ENCODE peak calls at places on chromosomes 2 and 18, in five cellular contexts. C, B, R, D and E are unnamed samples.

GRCh38 chr2:48471048-48471474 is 58.9 kb upstream of the STON1 start:
- DNase-seq in R (no peak), B (peak; percentile 58), D (peak; percentile 73), C (peak; percentile 85), E (peak; percentile 34)

GRCh38 chr18:24354278-24354677 is 43.3 kb downstream of the OSBPL1A start:
- DNase-seq in R (no peak), B (no peak), D (no peak), C (no peak), E (no peak)

GRCh38 chr2:239257511-239257937 is 143.3 kb downstream of the HDAC4 start:
- DNase-seq in R (no peak), D (no peak), C (no peak), B (no peak), E (no peak)

GRCh38 chr2:74199871-74200305 is 1.5 kb downstream of the MTHFD2 start:
- DNase-seq in C (peak; percentile 8), R (no peak), D (no peak), B (no peak), E (peak; percentile 27)

GRCh38 chr2:160940271-160940670 is 220.0 kb upstream of the TANK start:
- DNase-seq in B (no peak), C (no peak), R (no peak), D (no peak), E (no peak)

GRCh38 chr18:59029663-59030421 is 109.8 kb upstream of the SEC11C start:
- DNase-seq in B (no peak), C (no peak), R (no peak), D (no peak), E (no peak)

GRCh38 chr2:233690444-233690843 is 2.2 kb upstream of the UGT1A6 start:
- DNase-seq in D (no peak), R (no peak), B (no peak), C (no peak), E (no peak)

GRCh38 chr2:156810094-156810493 is 373.9 kb downstream of the GPD2 start:
- DNase-seq in B (no peak), D (no peak), C (no peak), R (no peak), E (no peak)

GRCh38 chr2:120893874-120894584 is 158.4 kb downstream of the GLI2 start:
- DNase-seq in B (no peak), C (peak; percentile 12), D (peak; percentile 45), R (no peak), E (peak; percentile 87)

GRCh38 chr2:154455871-154456270 is 242.6 kb upstream of the KCNJ3 start:
- DNase-seq in C (no peak), R (no peak), B (no peak), D (no peak), E (no peak)

GRCh38 chr2:98039085-98039756 is 43.5 kb upstream of the TMEM131 start:
- DNase-seq in D (no peak), B (peak; percentile 33), C (peak; percentile 96), R (no peak), E (no peak)

GRCh38 chr18:38576349-38576748 is 1010.8 kb upstream of the CELF4 start:
- DNase-seq in R (no peak), D (no peak), B (no peak), C (no peak), E (no peak)

GRCh38 chr18:14086459-14087231 is 45.6 kb downstream of the ZNF519 start:
- DNase-seq in D (peak; percentile 73), B (no peak), R (no peak), C (peak; percentile 41), E (peak; percentile 52)

GRCh38 chr2:46950314-46950713 is 34.7 kb upstream of the MCFD2 start:
- DNase-seq in B (no peak), D (no peak), R (no peak), C (no peak), E (no peak)

GRCh38 chr2:22481507-22482217 is 903.3 kb upstream of the KLHL29 start:
- DNase-seq in R (no peak), B (peak; percentile 52), C (no peak), D (no peak), E (no peak)

GRCh38 chr2:82781516-82781915 is 1677.6 kb downstream of the SUCLG1 start:
- DNase-seq in D (no peak), B (no peak), C (no peak), R (no peak), E (no peak)

GRCh38 chr18:49076767-49077166 is 126.0 kb upstream of the SMAD7 start:
- DNase-seq in D (no peak), C (no peak), R (no peak), B (no peak), E (no peak)

GRCh38 chr2:202072226-202072625 is 829 bp upstream of the KIAA2012 start:
- DNase-seq in B (no peak), R (no peak), C (no peak), D (peak; percentile 23), E (peak; percentile 30)

GRCh38 chr2:207805566-207806226 is 36.0 kb upstream of the FZD5 start:
- DNase-seq in R (no peak), B (no peak), C (peak; percentile 61), D (no peak), E (no peak)

GRCh38 chr2:220320326-220320725 is 692.9 kb downstream of the SLC4A3 start:
- DNase-seq in D (no peak), R (no peak), C (no peak), B (no peak), E (no peak)

GRCh38 chr2:74893332-74893731 is 59.4 kb downstream of the HK2 start:
- DNase-seq in B (no peak), D (no peak), C (no peak), R (no peak), E (no peak)

GRCh38 chr2:16109821-16110310 is 169.5 kb downstream of the MYCN start:
- DNase-seq in C (no peak), R (no peak), D (no peak), B (no peak), E (no peak)

GRCh38 chr2:112711356-112711755 is 9.5 kb upstream of the NT5DC4 start:
- DNase-seq in D (no peak), R (no peak), C (no peak), B (no peak), E (no peak)

GRCh38 chr18:75201273-75201898 is 7.6 kb downstream of the PTGR3 start:
- DNase-seq in D (no peak), R (no peak), B (no peak), C (no peak), E (no peak)

GRCh38 chr2:111667542-111668273 is 216.3 kb downstream of the ANAPC1 start:
- DNase-seq in R (no peak), C (no peak), D (peak; percentile 39), B (peak; percentile 40), E (no peak)

GRCh38 chr2:85470850-85471800 is 52.6 kb downstream of the SH2D6 start:
- DNase-seq in D (no peak), B (no peak), C (peak; percentile 92), R (no peak), E (no peak)

GRCh38 chr2:233059547-233059796 is 670 bp upstream of the INPP5D start:
- DNase-seq in D (no peak), C (no peak), B (no peak), R (no peak), E (peak; percentile 80)

GRCh38 chr18:354003-354402 is 86.2 kb upstream of the THOC1 start:
- DNase-seq in R (no peak), B (no peak), D (no peak), C (no peak), E (no peak)

GRCh38 chr2:217398860-217399259 is 539.0 kb upstream of the TNP1 start:
- DNase-seq in R (no peak), D (no peak), B (no peak), C (no peak), E (no peak)

GRCh38 chr2:192166946-192167345 is 27.8 kb downstream of the TMEFF2 start:
- DNase-seq in R (no peak), D (no peak), C (no peak), B (no peak), E (no peak)

GRCh38 chr2:224885836-224886547 is 156.3 kb downstream of the DOCK10 start:
- DNase-seq in D (no peak), R (no peak), C (no peak), B (no peak), E (no peak)
- H3K4me3 ChIP-seq in D (no peak overlapping the region), R (no peak overlapping the region), C (no peak overlapping the region), B (no peak overlapping the region), E (no peak overlapping the region)

GRCh38 chr2:19359456-19359855 is 1.0 kb upstream of the OSR1 start:
- DNase-seq in C (no peak), B (no peak), D (no peak), R (no peak), E (no peak)

GRCh38 chr2:19358242-19359020 is at the start of gene OSR1:
- DNase-seq in R (no peak), D (peak; percentile 84), C (no peak), B (no peak), E (peak; percentile 94)

GRCh38 chr2:19357383-19358241 is 811 bp downstream of the OSR1 start:
- DNase-seq in C (no peak), B (no peak), D (peak; percentile 51), R (no peak), E (peak; percentile 70)

GRCh38 chr2:19360266-19360665 is 1.8 kb upstream of the OSR1 start:
- DNase-seq in R (no peak), B (no peak), D (no peak), C (no peak), E (no peak)

GRCh38 chr2:19359021-19359357 is 566 bp upstream of the OSR1 start:
- DNase-seq in B (no peak), D (no peak), C (no peak), R (no peak), E (no peak)
- H3K27me3 ChIP-seq in B (no peaks in the 10 kb centered on the region), D (peaks cover 95% of the 10 kb centered on the region), C (peaks cover 8% of the 10 kb centered on the region), R (peaks cover 96% of the 10 kb centered on the region), E (peaks cover 99% of the 10 kb centered on the region)

GRCh38 chr2:241064802-241065354 is 37.2 kb downstream of the MTERF4 start:
- DNase-seq in D (no peak), R (no peak), C (no peak), B (no peak), E (no peak)

GRCh38 chr2:241065355-241065803 is 36.7 kb downstream of the MTERF4 start:
- DNase-seq in R (no peak), D (no peak), C (no peak), B (no peak), E (peak; percentile 52)

GRCh38 chr2:241063093-241063551 is 39.0 kb downstream of the MTERF4 start:
- DNase-seq in C (no peak), R (no peak), B (no peak), D (no peak), E (peak; percentile 67)

GRCh38 chr2:241063587-241063986 is 38.5 kb downstream of the MTERF4 start:
- DNase-seq in C (no peak), B (no peak), R (no peak), D (no peak), E (no peak)

GRCh38 chr2:241064008-241064801 is 37.9 kb downstream of the MTERF4 start:
- DNase-seq in C (peak; percentile 20), B (no peak), R (peak; percentile 30), D (no peak), E (peak; percentile 93)
- H3K4me3 ChIP-seq in C (no peak overlapping the region), B (peak overlapping the region; percentile 31), R (no peak overlapping the region), D (no peak overlapping the region), E (no peak overlapping the region)

GRCh38 chr2:104848526-104848925 is 5.4 kb upstream of the POU3F3 start:
- DNase-seq in R (no peak), C (no peak), D (no peak), B (no peak), E (no peak)
- H3K27me3 ChIP-seq in R (no peaks in the 10 kb centered on the region), C (peaks cover 10% of the 10 kb centered on the region), D (peaks cover 100% of the 10 kb centered on the region), B (peaks cover 2% of the 10 kb centered on the region), E (peaks cover 97% of the 10 kb centered on the region)